ENCODE peak calls at places on chromosomes 6 and 20, in nine cellular contexts. L, F, Q, O, U, A, E, M and S are unnamed samples.

GRCh38 chr6:166635556-166635955 is 8.5 kb upstream of the RPS6KA2 start:
- DNase-seq in L (no peak), F (no peak), Q (no peak), O (no peak), U (no peak), A (no peak), E (no peak), M (no peak), S (no peak)

GRCh38 chr6:5249451-5250122 is 11.2 kb downstream of the LYRM4 start:
- DNase-seq in L (peak; percentile 25), F (no peak), Q (no peak), O (no peak), U (no peak), A (no peak), E (peak; percentile 3), M (no peak), S (no peak)

GRCh38 chr6:28871335-28872156 is 52.2 kb downstream of the TRIM27 start:
- DNase-seq in L (no peak), F (no peak), Q (no peak), O (no peak), U (no peak), A (no peak), E (no peak), M (no peak), S (no peak)

GRCh38 chr6:46090115-46091079 is 39.4 kb upstream of the ENPP4 start:
- DNase-seq in L (peak; percentile 41), F (peak; percentile 43), Q (peak; percentile 62), O (peak; percentile 34), U (peak; percentile 61), A (peak; percentile 33), E (peak; percentile 32), M (peak; percentile 63), S (peak; percentile 80)

GRCh38 chr6:31836676-31837611 is 9.4 kb downstream of the HSPA1B start:
- DNase-seq in L (peak; percentile 60), F (no peak), Q (no peak), O (peak; percentile 67), U (no peak), A (no peak), E (no peak), M (no peak), S (peak; percentile 69)

GRCh38 chr6:125717120-125717731 is 32.2 kb upstream of the HEY2 start:
- DNase-seq in L (no peak), F (no peak), Q (no peak), O (no peak), U (no peak), A (no peak), E (no peak), M (no peak), S (no peak)

GRCh38 chr6:36720251-36721141 is 22.9 kb downstream of the RAB44 start:
- DNase-seq in L (no peak), F (no peak), Q (no peak), O (no peak), U (no peak), A (no peak), E (no peak), M (no peak), S (peak; percentile 60)

GRCh38 chr6:10406556-10406955 is 8.3 kb downstream of the TFAP2A start:
- DNase-seq in L (peak; percentile 53), F (no peak), Q (no peak), O (no peak), U (no peak), A (no peak), E (no peak), M (no peak), S (no peak)

GRCh38 chr20:25037288-25038102 is 20.4 kb downstream of the ACSS1 start:
- DNase-seq in L (no peak), F (peak; percentile 15), Q (no peak), O (no peak), U (no peak), A (no peak), E (no peak), M (no peak), S (peak; percentile 71)

GRCh38 chr6:107101211-107101610 is 14.1 kb downstream of the BEND3 start:
- DNase-seq in L (no peak), F (no peak), Q (no peak), O (no peak), U (no peak), A (no peak), E (no peak), M (no peak), S (no peak)

GRCh38 chr6:13472976-13473645 is 14.3 kb downstream of the GFOD1 start:
- DNase-seq in L (no peak), F (no peak), Q (no peak), O (no peak), U (no peak), A (no peak), E (no peak), M (no peak), S (no peak)

GRCh38 chr6:1865585-1865984 is 255.9 kb downstream of the FOXC1 start:
- DNase-seq in L (no peak), F (no peak), Q (peak; percentile 95), O (no peak), U (no peak), A (no peak), E (no peak), M (no peak), S (no peak)

GRCh38 chr6:159714404-159714803 is 12.9 kb upstream of the WTAP start:
- DNase-seq in L (no peak), F (no peak), Q (no peak), O (no peak), U (no peak), A (no peak), E (no peak), M (no peak), S (no peak)

GRCh38 chr20:47502271-47502730 is 614 bp downstream of the NCOA3 start:
- DNase-seq in L (no peak), F (peak; percentile 33), Q (no peak), O (peak; percentile 8), U (peak; percentile 40), A (no peak), E (no peak), M (no peak), S (no peak)

GRCh38 chr20:8583209-8584106 is 451.4 kb downstream of the PLCB1 start:
- DNase-seq in L (no peak), F (no peak), Q (no peak), O (peak; percentile 17), U (no peak), A (no peak), E (no peak), M (no peak), S (no peak)

GRCh38 chr6:167350731-167351655 is 26.1 kb downstream of the TTLL2 start:
- DNase-seq in L (no peak), F (peak; percentile 66), Q (peak; percentile 50), O (no peak), U (peak; percentile 88), A (peak; percentile 76), E (peak; percentile 39), M (peak; percentile 45), S (no peak)

GRCh38 chr20:33947709-33948295 is 45.9 kb upstream of the RALY start:
- DNase-seq in L (peak; percentile 51), F (no peak), Q (peak; percentile 88), O (peak; percentile 27), U (peak; percentile 14), A (peak; percentile 88), E (no peak), M (peak; percentile 30), S (no peak)

GRCh38 chr6:139768196-139768595 is 393.7 kb upstream of the CITED2 start:
- DNase-seq in L (no peak), F (no peak), Q (no peak), O (no peak), U (no peak), A (no peak), E (no peak), M (no peak), S (no peak)

GRCh38 chr20:37392441-37393195 is 46.7 kb downstream of the SRC start:
- DNase-seq in L (no peak), F (no peak), Q (peak; percentile 61), O (no peak), U (no peak), A (peak; percentile 84), E (no peak), M (no peak), S (no peak)

GRCh38 chr20:32764000-32764960 is 2.1 kb downstream of the DNMT3B start:
- DNase-seq in L (no peak), F (no peak), Q (no peak), O (no peak), U (peak; percentile 33), A (no peak), E (no peak), M (no peak), S (no peak)

GRCh38 chr6:149235130-149235561 is 82.4 kb upstream of the TAB2 start:
- DNase-seq in L (peak; percentile 35), F (peak; percentile 55), Q (no peak), O (peak; percentile 90), U (no peak), A (peak; percentile 40), E (peak; percentile 53), M (peak; percentile 48), S (no peak)

GRCh38 chr20:40438161-40438835 is 250.7 kb downstream of the MAFB start:
- DNase-seq in L (no peak), F (no peak), Q (no peak), O (no peak), U (no peak), A (no peak), E (no peak), M (no peak), S (no peak)

GRCh38 chr6:4287811-4288244 is 152.5 kb upstream of the ECI2 start:
- DNase-seq in L (no peak), F (no peak), Q (no peak), O (no peak), U (no peak), A (no peak), E (no peak), M (no peak), S (no peak)

GRCh38 chr20:10573273-10573950 is 100.4 kb downstream of the JAG1 start:
- DNase-seq in L (no peak), F (no peak), Q (no peak), O (no peak), U (no peak), A (no peak), E (no peak), M (no peak), S (no peak)

GRCh38 chr6:145112711-145113148 is 622.6 kb downstream of the EPM2A start:
- DNase-seq in L (peak; percentile 4), F (no peak), Q (no peak), O (peak; percentile 19), U (no peak), A (no peak), E (peak; percentile 18), M (no peak), S (no peak)

GRCh38 chr20:17854307-17854903 is 114.2 kb downstream of the SNX5 start:
- DNase-seq in L (no peak), F (peak; percentile 55), Q (peak; percentile 85), O (peak; percentile 44), U (peak; percentile 44), A (peak; percentile 39), E (no peak), M (peak; percentile 47), S (no peak)

GRCh38 chr6:87426789-87427188 is 19.0 kb downstream of the CFAP206 start:
- DNase-seq in L (no peak), F (no peak), Q (peak; percentile 59), O (no peak), U (no peak), A (no peak), E (no peak), M (no peak), S (no peak)

GRCh38 chr6:31249184-31249583 is 22.7 kb downstream of the HLA-C start:
- DNase-seq in L (no peak), F (no peak), Q (no peak), O (no peak), U (no peak), A (no peak), E (no peak), M (no peak), S (no peak)